ENCODE peak calls at places on chromosome 10, in four cellular contexts. C is naive B cell, Q is AG09309, M is T-helper 1 cell. X is an unnamed sample.

GRCh38 chr10:131736321-131736980 is 164.4 kb upstream of the PPP2R2D start:
- DNase-seq in M (no peak), Q (no peak), C (no peak), X (no peak)

GRCh38 chr10:48205918-48206317 is 68.6 kb downstream of the FRMPD2 start:
- DNase-seq in C (no peak), Q (no peak), M (no peak), X (no peak)

GRCh38 chr10:34244787-34245484 is 570.2 kb downstream of the PARD3 start:
- DNase-seq in C (no peak), Q (no peak), M (no peak), X (no peak)

GRCh38 chr10:1056326-1057105 is at the start of gene WDR37:
- DNase-seq in C (peak; percentile 89), Q (peak; percentile 48), M (peak; percentile 78), X (peak; percentile 94)

GRCh38 chr10:3995302-3996210 is 210.5 kb upstream of the KLF6 start:
- DNase-seq in M (no peak), C (no peak), Q (peak; percentile 38), X (no peak)

GRCh38 chr10:33483124-33483794 is 148.8 kb upstream of the NRP1 start:
- DNase-seq in C (no peak), Q (no peak), M (no peak), X (no peak)

GRCh38 chr10:1412531-1413189 is 324.7 kb downstream of the ADARB2 start:
- DNase-seq in M (no peak), C (peak; percentile 75), Q (no peak), X (no peak)

GRCh38 chr10:94210465-94211186 is 152.1 kb downstream of the NOC3L start:
- DNase-seq in C (no peak), M (no peak), Q (no peak), X (no peak)

GRCh38 chr10:75035975-75036708 is 75.3 kb upstream of the SAMD8 start:
- DNase-seq in Q (no peak), C (no peak), M (no peak), X (no peak)

GRCh38 chr10:29698766-29699490 is 64.2 kb upstream of the SVIL start:
- DNase-seq in M (no peak), C (no peak), Q (no peak), X (no peak)

GRCh38 chr10:69572159-69573055 is 815 bp downstream of the NEUROG3 start:
- DNase-seq in C (no peak), M (no peak), Q (no peak), X (no peak)

GRCh38 chr10:73044378-73045285 is 52.0 kb downstream of the P4HA1 start:
- DNase-seq in Q (peak; percentile 79), M (no peak), C (no peak), X (no peak)

GRCh38 chr10:112115781-112116385 is 67.7 kb downstream of the GPAM start:
- DNase-seq in Q (no peak), M (no peak), C (peak; percentile 15), X (peak; percentile 51)

GRCh38 chr10:97039538-97040247 is 146.1 kb downstream of the SLIT1 start:
- DNase-seq in Q (no peak), M (no peak), C (no peak), X (no peak)

GRCh38 chr10:451021-451471 is 238.4 kb downstream of the DIP2C start:
- DNase-seq in C (peak; percentile 61), M (peak; percentile 44), Q (no peak), X (no peak)

GRCh38 chr10:131662851-131663250 is 238.0 kb upstream of the PPP2R2D start:
- DNase-seq in M (no peak), Q (no peak), C (no peak), X (no peak)

GRCh38 chr10:78433063-78433717 is 399.5 kb downstream of the RPS24 start:
- DNase-seq in Q (no peak), M (no peak), C (no peak), X (no peak)

GRCh38 chr10:29450405-29450804 is 161.5 kb downstream of the LYZL1 start:
- DNase-seq in Q (no peak), C (no peak), M (no peak), X (no peak)

GRCh38 chr10:23370106-23370505 is 25.5 kb upstream of the C10orf67 start:
- DNase-seq in C (no peak), M (no peak), Q (no peak), X (no peak)

GRCh38 chr10:57983226-57983870 is 284.3 kb downstream of the IPMK start:
- DNase-seq in M (no peak), Q (no peak), C (no peak), X (no peak)

GRCh38 chr10:35950221-35950620 is 308.1 kb upstream of the FZD8 start:
- DNase-seq in C (no peak), Q (no peak), M (no peak), X (no peak)

GRCh38 chr10:67114945-67115344 is 189.1 kb downstream of the LRRTM3 start:
- DNase-seq in M (no peak), Q (no peak), C (no peak), X (no peak)

GRCh38 chr10:24503627-24504320 is 219.9 kb downstream of the ARHGAP21 start:
- DNase-seq in Q (no peak), M (no peak), C (no peak), X (peak; percentile 48)

GRCh38 chr10:6579193-6579903 is 728 bp downstream of the PRKCQ start:
- DNase-seq in M (no peak), Q (no peak), C (no peak), X (peak; percentile 19)

GRCh38 chr10:22612316-22612715 is 102.1 kb downstream of the PIP4K2A start:
- DNase-seq in C (no peak), Q (no peak), M (no peak), X (no peak)

GRCh38 chr10:69885379-69886156 is 83.9 kb downstream of the COL13A1 start:
- DNase-seq in C (no peak), M (no peak), Q (no peak), X (no peak)

GRCh38 chr10:110534571-110534970 is 32.9 kb upstream of the SMC3 start:
- DNase-seq in Q (no peak), C (no peak), M (no peak), X (no peak)

GRCh38 chr10:124086787-124087671 is 6.4 kb downstream of the CHST15 start:
- DNase-seq in C (no peak), M (no peak), Q (no peak), X (no peak)

GRCh38 chr10:86300931-86301330 is 65.7 kb downstream of the GRID1 start:
- DNase-seq in C (no peak), M (no peak), Q (no peak), X (no peak)

GRCh38 chr10:43202224-43202656 is 64.0 kb downstream of the CSGALNACT2 start:
- DNase-seq in C (peak; percentile 47), Q (no peak), M (no peak), X (peak; percentile 54)

GRCh38 chr10:12018438-12019342 is 23.9 kb downstream of the UPF2 start:
- DNase-seq in M (no peak), Q (no peak), C (no peak), X (no peak)

GRCh38 chr10:58991842-58992241 is 184.6 kb upstream of the PHYHIPL start:
- DNase-seq in C (no peak), Q (no peak), M (no peak), X (no peak)

GRCh38 chr10:103574116-103575061 is 80.9 kb downstream of the NEURL1 start:
- DNase-seq in C (no peak), M (no peak), Q (no peak), X (no peak)

GRCh38 chr10:20949967-20950366 is 52.9 kb upstream of the NEBL start:
- DNase-seq in M (no peak), Q (no peak), C (no peak), X (no peak)

GRCh38 chr10:29240991-29241660 is 47.7 kb upstream of the LYZL1 start:
- DNase-seq in M (no peak), Q (no peak), C (no peak), X (no peak)

GRCh38 chr10:79146611-79147130 is 77.9 kb downstream of the ZMIZ1 start:
- DNase-seq in M (no peak), C (no peak), Q (no peak), X (no peak)

GRCh38 chr10:77520995-77521394 is 116.6 kb downstream of the KCNMA1 start:
- DNase-seq in C (no peak), Q (no peak), M (no peak), X (no peak)

X was measured in nephron progenitor cell.